ENCODE peak calls at places on chromosomes 16 and 17, in four cellular contexts. K, Y, W and H are unnamed samples.

GRCh38 chr17:46732133-46732532 is 86.4 kb downstream of the WNT3 start:
- DNase-seq in W (no peak), K (no peak), Y (no peak), H (no peak)

GRCh38 chr17:41538565-41538991 is 10.5 kb upstream of the KRT19 start:
- DNase-seq in W (no peak), Y (no peak), K (no peak), H (no peak)

GRCh38 chr17:55037828-55038227 is 69.3 kb downstream of the STXBP4 start:
- DNase-seq in Y (no peak), K (no peak), W (no peak), H (no peak)

GRCh38 chr17:46917516-46917915 is 5.4 kb upstream of the GOSR2 start:
- DNase-seq in K (no peak), W (no peak), Y (no peak), H (no peak)

GRCh38 chr17:67546578-67547527 is 169.8 kb downstream of the PITPNC1 start:
- DNase-seq in W (no peak), K (no peak), Y (no peak), H (no peak)

GRCh38 chr17:36722121-36722902 is 120.9 kb downstream of the MRM1 start:
- DNase-seq in W (peak; percentile 88), Y (no peak), K (peak; percentile 54), H (peak; percentile 79)

GRCh38 chr16:55543470-55543869 is 23.0 kb upstream of the CAPNS2 start:
- DNase-seq in Y (no peak), W (no peak), K (no peak), H (no peak)

GRCh38 chr16:18979936-18980335 is 3.8 kb upstream of the TMC7 start:
- DNase-seq in Y (no peak), K (no peak), W (no peak), H (no peak)

GRCh38 chr17:33055746-33056145 is 64.1 kb downstream of the SPACA3 start:
- DNase-seq in Y (no peak), W (no peak), K (no peak), H (no peak)

GRCh38 chr17:77692571-77693161 is 265.8 kb upstream of the TNRC6C start:
- DNase-seq in W (peak; percentile 52), K (no peak), Y (no peak), H (peak; percentile 31)

GRCh38 chr17:68035131-68035522 is 408 bp upstream of the KPNA2 start:
- DNase-seq in K (peak; percentile 80), Y (peak; percentile 95), W (no peak), H (peak; percentile 83)

GRCh38 chr17:67365762-67366192 is 600 bp downstream of the PSMD12 start:
- DNase-seq in W (no peak), K (no peak), Y (peak; percentile 43), H (no peak)

GRCh38 chr16:64969221-64969620 is 152.6 kb downstream of the CDH11 start:
- DNase-seq in W (no peak), K (no peak), Y (no peak), H (no peak)

GRCh38 chr16:28567292-28567691 is 13.6 kb downstream of the SGF29 start:
- DNase-seq in W (no peak), Y (no peak), K (no peak), H (no peak)

GRCh38 chr17:18246880-18247612 is 11.5 kb downstream of the FLII start:
- DNase-seq in K (no peak), Y (peak; percentile 87), W (no peak), H (no peak)